ENCODE peak calls at places on chromosomes 3 and 15, in four cellular contexts. One of them, this sample, is unnamed.

GRCh38 chr3:76011121-76011520 is 225.8 kb upstream of the ZNF717 start:
- DNase-seq in AG10803: no peak
- DNase-seq in cardiac muscle cell: no peak
- DNase-seq in tibial nerve: no peak
- DNase-seq in this sample: no peak

GRCh38 chr3:10223676-10224639 is 24.3 kb upstream of the TATDN2 start:
- DNase-seq in AG10803: no peak
- DNase-seq in cardiac muscle cell: no peak
- DNase-seq in tibial nerve: no peak
- DNase-seq in this sample: peak; percentile 67

GRCh38 chr3:152245498-152246175 is 23.1 kb upstream of the MBNL1 start:
- DNase-seq in AG10803: no peak
- DNase-seq in cardiac muscle cell: no peak
- DNase-seq in tibial nerve: no peak
- DNase-seq in this sample: no peak

GRCh38 chr3:19485267-19485666 is 337.0 kb downstream of the KCNH8 start:
- DNase-seq in AG10803: no peak
- DNase-seq in cardiac muscle cell: no peak
- DNase-seq in tibial nerve: no peak
- DNase-seq in this sample: no peak

GRCh38 chr15:52103217-52104207 is 9.1 kb downstream of the BCL2L10 start:
- DNase-seq in AG10803: peak; percentile 93
- DNase-seq in cardiac muscle cell: peak; percentile 92
- DNase-seq in tibial nerve: no peak
- DNase-seq in this sample: peak; percentile 77

GRCh38 chr15:40111888-40112287 is 3.2 kb upstream of the BMF start:
- DNase-seq in AG10803: no peak
- DNase-seq in cardiac muscle cell: no peak
- DNase-seq in tibial nerve: no peak
- DNase-seq in this sample: peak; percentile 6

GRCh38 chr3:157151627-157152026 is 8.3 kb downstream of the CCNL1 start:
- DNase-seq in AG10803: no peak
- DNase-seq in cardiac muscle cell: no peak
- DNase-seq in tibial nerve: no peak
- DNase-seq in this sample: no peak

GRCh38 chr15:64246364-64247189 is 83.8 kb upstream of the PPIB start:
- DNase-seq in AG10803: peak; percentile 81
- DNase-seq in cardiac muscle cell: peak; percentile 85
- DNase-seq in tibial nerve: no peak
- DNase-seq in this sample: peak; percentile 66

GRCh38 chr15:95994418-95994817 is 336.1 kb upstream of the NR2F2 start:
- DNase-seq in AG10803: peak; percentile 16
- DNase-seq in cardiac muscle cell: peak; percentile 5
- DNase-seq in tibial nerve: no peak
- DNase-seq in this sample: no peak

GRCh38 chr15:63870403-63871209 is 36.9 kb upstream of the HERC1 start:
- DNase-seq in AG10803: peak; percentile 74
- DNase-seq in cardiac muscle cell: peak; percentile 88
- DNase-seq in tibial nerve: no peak
- DNase-seq in this sample: no peak

GRCh38 chr15:45048784-45049631 is 26.0 kb downstream of the SORD start:
- DNase-seq in AG10803: no peak
- DNase-seq in cardiac muscle cell: peak; percentile 90
- DNase-seq in tibial nerve: no peak
- DNase-seq in this sample: peak; percentile 39

GRCh38 chr3:10693457-10693856 is 122.6 kb upstream of the SLC6A11 start:
- DNase-seq in AG10803: no peak
- DNase-seq in cardiac muscle cell: peak; percentile 13
- DNase-seq in tibial nerve: no peak
- DNase-seq in this sample: no peak

GRCh38 chr15:57878573-57878972 is 172.1 kb downstream of the POLR2M start:
- DNase-seq in AG10803: no peak
- DNase-seq in cardiac muscle cell: no peak
- DNase-seq in tibial nerve: no peak
- DNase-seq in this sample: no peak

GRCh38 chr3:14288833-14289451 is 110.3 kb downstream of the LSM3 start:
- DNase-seq in AG10803: no peak
- DNase-seq in cardiac muscle cell: no peak
- DNase-seq in tibial nerve: no peak
- DNase-seq in this sample: no peak

GRCh38 chr3:45507820-45508317 is 86.7 kb upstream of the LIMD1 start:
- DNase-seq in AG10803: no peak
- DNase-seq in cardiac muscle cell: peak; percentile 58
- DNase-seq in tibial nerve: no peak
- DNase-seq in this sample: no peak
- TF ChIP-seq CTCF in AG10803: peak; percentile 48
- TF ChIP-seq CTCF in cardiac muscle cell: peak; percentile 58
- TF ChIP-seq CTCF in tibial nerve: peak; percentile 27
- TF ChIP-seq CTCF in this sample: no peak

DNA sequence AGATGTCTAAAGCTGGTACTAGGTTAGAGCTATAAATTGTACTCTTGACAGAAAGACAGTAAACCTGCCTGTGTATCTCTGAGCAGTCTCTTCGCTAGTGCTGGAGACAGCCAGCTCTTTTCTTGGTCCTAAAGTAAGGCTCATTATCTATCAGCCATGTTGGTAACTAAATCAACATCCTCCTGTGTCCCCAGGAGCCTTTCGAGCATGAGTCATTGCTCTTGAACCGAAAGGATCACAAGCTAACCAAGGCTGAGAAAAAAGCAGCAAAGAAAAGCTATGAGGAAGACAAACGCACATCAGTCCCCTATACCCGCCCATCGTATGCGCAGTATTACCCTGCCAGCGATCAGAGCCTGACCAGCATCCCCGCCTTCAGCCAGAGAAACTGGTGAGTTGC is 25.0 kb upstream of the TEX264 start:
- DNase-seq in AG10803: no peak
- DNase-seq in cardiac muscle cell: peak; percentile 5
- DNase-seq in tibial nerve: no peak
- DNase-seq in this sample: no peak
- TF ChIP-seq CTCF in AG10803: no peak
- TF ChIP-seq CTCF in cardiac muscle cell: no peak
- TF ChIP-seq CTCF in tibial nerve: no peak
- TF ChIP-seq CTCF in this sample: no peak

GRCh38 chr15:81050259-81050658 is 49.5 kb downstream of the TLNRD1 start:
- DNase-seq in AG10803: no peak
- DNase-seq in cardiac muscle cell: no peak
- DNase-seq in tibial nerve: no peak
- DNase-seq in this sample: no peak
- TF ChIP-seq CTCF in AG10803: no peak
- TF ChIP-seq CTCF in cardiac muscle cell: no peak
- TF ChIP-seq CTCF in tibial nerve: no peak
- TF ChIP-seq CTCF in this sample: no peak

GRCh38 chr3:93973160-93974126 is at the start of gene PROS1:
- DNase-seq in AG10803: peak; percentile 79
- DNase-seq in cardiac muscle cell: peak; percentile 96
- DNase-seq in tibial nerve: peak; percentile 71
- DNase-seq in this sample: peak; percentile 55
- TF ChIP-seq CTCF in AG10803: no peak
- TF ChIP-seq CTCF in cardiac muscle cell: no peak
- TF ChIP-seq CTCF in tibial nerve: peak; percentile 34
- TF ChIP-seq CTCF in this sample: no peak

DNA sequence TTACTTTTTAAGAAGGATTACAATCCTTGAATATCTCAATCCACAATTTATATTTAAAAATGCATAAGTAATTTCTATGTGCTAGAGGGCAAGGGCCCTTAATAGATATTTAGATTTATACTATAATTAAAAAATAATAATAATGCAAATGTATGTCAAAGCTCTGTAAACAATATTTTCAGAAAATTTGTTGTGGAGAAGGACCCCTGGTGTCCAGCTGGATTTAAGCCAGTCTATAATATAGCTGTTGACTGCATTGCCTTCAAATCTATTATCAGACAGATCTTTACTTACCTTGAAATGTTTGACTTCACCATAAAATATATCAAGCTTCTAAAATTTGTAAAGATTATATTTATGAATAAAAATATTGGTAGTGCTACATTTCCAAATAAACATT is 65.6 kb downstream of the ZBTB20 start:
- DNase-seq in AG10803: no peak
- DNase-seq in cardiac muscle cell: no peak
- DNase-seq in tibial nerve: no peak
- DNase-seq in this sample: no peak
- TF ChIP-seq CTCF in AG10803: no peak
- TF ChIP-seq CTCF in cardiac muscle cell: no peak
- TF ChIP-seq CTCF in tibial nerve: no peak
- TF ChIP-seq CTCF in this sample: no peak